ENCODE peak calls at places on chromosomes 11 and 22, in eight cellular contexts. J, H, N, O, S, R, Q and I are unnamed samples.

GRCh38 chr11:80432051-80432450 is 991.2 kb upstream of the TENM4 start:
- DNase-seq in Q (no peak), R (no peak), O (no peak), J (no peak), S (no peak), N (no peak), H (no peak), I (no peak)

GRCh38 chr11:115078461-115079438 is 400.4 kb downstream of the NXPE2 start:
- DNase-seq in H (no peak), O (no peak), S (no peak), Q (no peak), J (no peak), N (no peak), R (peak; percentile 81), I (no peak)

GRCh38 chr22:25903294-25903693 is 161.3 kb downstream of the MYO18B start:
- DNase-seq in O (no peak), Q (no peak), H (no peak), R (no peak), N (no peak), S (peak; percentile 64), J (no peak), I (no peak)

GRCh38 chr22:27719535-27720227 is 81.9 kb downstream of the MN1 start:
- DNase-seq in J (peak; percentile 17), Q (peak; percentile 42), R (peak; percentile 18), O (no peak), S (no peak), N (no peak), H (no peak), I (peak; percentile 31)

GRCh38 chr11:78176605-78177141 is 11.8 kb downstream of the KCTD21 start:
- DNase-seq in R (no peak), Q (no peak), S (no peak), N (no peak), J (no peak), H (no peak), O (no peak), I (no peak)

GRCh38 chr11:67276821-67277230 is 10.6 kb downstream of the GRK2 start:
- DNase-seq in O (no peak), Q (peak; percentile 81), R (no peak), J (no peak), H (peak; percentile 29), N (no peak), S (no peak), I (peak; percentile 45)

GRCh38 chr11:11966826-11967668 is 41.4 kb downstream of the DKK3 start:
- DNase-seq in R (peak; percentile 59), S (peak; percentile 66), N (peak; percentile 71), H (no peak), O (peak; percentile 50), J (peak; percentile 69), Q (peak; percentile 85), I (peak; percentile 82)

GRCh38 chr11:84437129-84438123 is 1151.3 kb upstream of the CCDC90B start:
- DNase-seq in S (peak; percentile 70), N (no peak), Q (peak; percentile 64), R (peak; percentile 85), O (no peak), J (peak; percentile 44), H (no peak), I (no peak)

GRCh38 chr11:118102721-118103261 is 16.0 kb upstream of the SMIM35 start:
- DNase-seq in H (no peak), S (no peak), N (no peak), Q (peak; percentile 18), O (no peak), R (no peak), J (no peak), I (no peak)

GRCh38 chr11:130124096-130124495 is 35.5 kb upstream of the ST14 start:
- DNase-seq in N (no peak), R (no peak), J (peak; percentile 86), H (peak; percentile 78), S (no peak), Q (peak; percentile 90), O (peak; percentile 10), I (peak; percentile 95)

GRCh38 chr11:114291381-114291780 is 4.8 kb upstream of the NNMT start:
- DNase-seq in J (peak; percentile 79), O (no peak), H (peak; percentile 78), S (no peak), N (no peak), Q (no peak), R (no peak), I (no peak)

GRCh38 chr11:45412033-45412432 is 125.9 kb upstream of the SYT13 start:
- DNase-seq in R (no peak), Q (peak; percentile 46), N (no peak), S (no peak), O (no peak), J (no peak), H (peak; percentile 19), I (no peak)

GRCh38 chr11:14956111-14956510 is 16.0 kb downstream of the CALCA start:
- DNase-seq in S (no peak), R (no peak), H (no peak), O (no peak), N (no peak), Q (no peak), J (no peak), I (no peak)

GRCh38 chr11:78916759-78917158 is 342.1 kb upstream of the NARS2 start:
- DNase-seq in H (no peak), R (no peak), S (no peak), J (no peak), Q (no peak), N (no peak), O (no peak), I (no peak)

GRCh38 chr22:40855960-40856512 is 403 bp downstream of the ST13 start:
- DNase-seq in S (no peak), N (no peak), O (no peak), Q (no peak), H (peak; percentile 20), R (no peak), J (peak; percentile 33), I (peak; percentile 65)

GRCh38 chr11:79237676-79238075 is 203.2 kb downstream of the TENM4 start:
- DNase-seq in S (no peak), H (peak; percentile 90), Q (no peak), N (no peak), J (peak; percentile 91), O (no peak), R (no peak), I (no peak)

GRCh38 chr11:125350206-125351044 is 145.6 kb downstream of the FEZ1 start:
- DNase-seq in O (no peak), J (no peak), H (no peak), R (no peak), N (no peak), S (no peak), Q (no peak), I (no peak)

GRCh38 chr11:78798567-78799170 is 224.0 kb upstream of the NARS2 start:
- DNase-seq in H (peak; percentile 66), N (peak; percentile 25), S (no peak), O (peak; percentile 42), Q (peak; percentile 87), R (peak; percentile 57), J (peak; percentile 61), I (peak; percentile 80)

GRCh38 chr22:45196926-45197605 is 33.3 kb downstream of the NUP50 start:
- DNase-seq in S (no peak), Q (no peak), R (no peak), N (no peak), J (no peak), H (no peak), O (no peak), I (peak; percentile 23)

GRCh38 chr22:24594569-24595120 is 1.8 kb upstream of the LRRC75B start:
- DNase-seq in J (no peak), Q (peak; percentile 78), R (no peak), S (no peak), H (no peak), N (no peak), O (no peak), I (no peak)

GRCh38 chr11:76166314-76166713 is 40.0 kb downstream of the WNT11 start:
- DNase-seq in S (no peak), R (no peak), Q (no peak), O (no peak), J (no peak), N (no peak), H (no peak), I (no peak)

GRCh38 chr11:121152764-121153163 is 51.7 kb downstream of the TECTA start:
- DNase-seq in R (peak; percentile 80), O (no peak), J (no peak), Q (no peak), S (no peak), N (no peak), H (no peak), I (no peak)

GRCh38 chr11:66891849-66892660 is 35.2 kb downstream of the LRFN4 start:
- DNase-seq in N (peak; percentile 64), Q (no peak), H (peak; percentile 94), S (no peak), J (peak; percentile 97), R (no peak), O (peak; percentile 75), I (peak; percentile 95)

GRCh38 chr11:45322111-45322705 is 36.1 kb upstream of the SYT13 start:
- DNase-seq in O (no peak), J (no peak), H (no peak), R (no peak), Q (no peak), S (no peak), N (no peak), I (no peak)

GRCh38 chr11:59283311-59283710 is 70.6 kb upstream of the MPEG1 start:
- DNase-seq in S (no peak), Q (no peak), H (no peak), N (no peak), J (no peak), O (no peak), R (no peak), I (no peak)

GRCh38 chr11:61004037-61004641 is 32.7 kb downstream of the CD6 start:
- DNase-seq in N (no peak), R (peak; percentile 62), O (no peak), Q (no peak), H (peak; percentile 56), J (no peak), S (no peak), I (no peak)

GRCh38 chr11:102436546-102436945 is 16.0 kb downstream of the TMEM123 start:
- DNase-seq in S (no peak), H (no peak), O (no peak), N (no peak), R (no peak), J (no peak), Q (no peak), I (no peak)

GRCh38 chr11:18384157-18384641 is 10.2 kb upstream of the LDHA start:
- DNase-seq in N (no peak), S (no peak), R (peak; percentile 2), H (peak; percentile 94), O (peak; percentile 92), J (peak; percentile 96), Q (peak; percentile 68), I (peak; percentile 73)

GRCh38 chr11:114250993-114251796 is 45.0 kb upstream of the NNMT start:
- DNase-seq in N (no peak), S (no peak), R (no peak), O (no peak), J (no peak), H (no peak), Q (no peak), I (peak; percentile 42)

GRCh38 chr11:59755701-59756495 is 722 bp downstream of the STX3 start:
- DNase-seq in J (peak; percentile 93), S (peak; percentile 4), Q (peak; percentile 91), N (peak; percentile 43), H (peak; percentile 67), R (peak; percentile 24), O (peak; percentile 80), I (peak; percentile 87)

GRCh38 chr11:113728814-113729213 is 22.7 kb upstream of the TMPRSS5 start:
- DNase-seq in N (no peak), H (no peak), Q (no peak), J (no peak), S (no peak), R (no peak), O (no peak), I (no peak)

GRCh38 chr11:122666743-122667142 is 11.2 kb downstream of the UBASH3B start:
- DNase-seq in R (no peak), H (no peak), Q (no peak), N (no peak), O (no peak), J (no peak), S (no peak), I (no peak)

GRCh38 chr11:57764527-57764926 is 2.9 kb downstream of the CTNND1 start:
- DNase-seq in J (no peak), N (no peak), R (no peak), S (no peak), Q (no peak), H (peak; percentile 28), O (no peak), I (no peak)

GRCh38 chr11:134052988-134053945 is 15.6 kb upstream of the JAM3 start:
- DNase-seq in S (no peak), O (no peak), N (no peak), J (no peak), H (no peak), Q (no peak), R (no peak), I (peak; percentile 15)